ENCODE peak calls at places on chromosomes 11 and 22, in four cellular contexts. X is OCI-LY7, U is AG04450, C is sigmoid colon. Y is an unnamed sample.

GRCh38 chr11:96472085-96472484 is 82.3 kb downstream of the JRKL start:
- DNase-seq in X (no peak), U (no peak), C (no peak), Y (no peak)

GRCh38 chr11:78469905-78470304 is 52.3 kb upstream of the GAB2 start:
- DNase-seq in C (no peak), X (peak), U (no peak), Y (no peak)

GRCh38 chr11:3808846-3809623 is 675 bp downstream of the PGAP2 start:
- DNase-seq in X (peak), U (no peak), C (no peak), Y (no peak)

GRCh38 chr11:128195057-128195751 is 392.2 kb downstream of the ETS1 start:
- DNase-seq in X (no peak), C (no peak), U (no peak), Y (no peak)

GRCh38 chr11:1112351-1113191 is 37.9 kb downstream of the MUC2 start:
- DNase-seq in C (peak), X (peak), U (no peak), Y (peak)

GRCh38 chr11:45722144-45722543 is 56.7 kb upstream of the CHST1 start:
- DNase-seq in C (no peak), U (no peak), X (no peak), Y (no peak)

GRCh38 chr11:75308116-75308515 is 43.3 kb downstream of the ARRB1 start:
- DNase-seq in C (no peak), U (no peak), X (no peak), Y (no peak)

GRCh38 chr22:45918455-45919370 is 58.2 kb downstream of the WNT7B start:
- DNase-seq in U (no peak), X (no peak), C (no peak), Y (no peak)

GRCh38 chr22:32538516-32538915 is 63.9 kb downstream of the FBXO7 start:
- DNase-seq in U (no peak), X (no peak), C (no peak), Y (no peak)

GRCh38 chr22:43737150-43737828 is 74.8 kb downstream of the EFCAB6 start:
- DNase-seq in X (no peak), U (no peak), C (no peak), Y (no peak)

GRCh38 chr11:3160252-3161031 is 4.7 kb downstream of the OSBPL5 start:
- DNase-seq in X (peak), C (peak), U (peak), Y (peak)

GRCh38 chr22:20578192-20578591 is 70.8 kb downstream of the MED15 start:
- DNase-seq in X (no peak), C (no peak), U (no peak), Y (no peak)

GRCh38 chr11:69086152-69086551 is 37.4 kb downstream of the TPCN2 start:
- DNase-seq in C (peak), U (no peak), X (no peak), Y (no peak)

GRCh38 chr11:75200531-75200930 is 40.0 kb upstream of the TPBGL start:
- DNase-seq in U (no peak), X (no peak), C (peak), Y (no peak)

GRCh38 chr11:105906517-105906916 is 115.5 kb downstream of the MSANTD4 start:
- DNase-seq in X (no peak), C (no peak), U (no peak), Y (no peak)

GRCh38 chr11:44309483-44310197 is at the start of gene ALX4:
- DNase-seq in C (no peak), X (no peak), U (no peak), Y (no peak)

GRCh38 chr22:42811510-42811909 is 45.6 kb downstream of the ARFGAP3 start:
- DNase-seq in C (no peak), U (no peak), X (no peak), Y (no peak)

GRCh38 chr11:6327806-6328205 is 7.5 kb upstream of the CAVIN3 start:
- DNase-seq in X (no peak), C (no peak), U (no peak), Y (no peak)

GRCh38 chr11:8356731-8357504 is 93.2 kb upstream of the LMO1 start:
- DNase-seq in U (no peak), C (no peak), X (no peak), Y (no peak)

GRCh38 chr11:118074785-118075184 is 2.1 kb upstream of the TMPRSS4 start:
- DNase-seq in C (no peak), X (no peak), U (no peak), Y (no peak)

GRCh38 chr11:18696638-18697225 is 1.8 kb upstream of the TMEM86A start:
- DNase-seq in U (no peak), C (no peak), X (no peak), Y (no peak)

DNA sequence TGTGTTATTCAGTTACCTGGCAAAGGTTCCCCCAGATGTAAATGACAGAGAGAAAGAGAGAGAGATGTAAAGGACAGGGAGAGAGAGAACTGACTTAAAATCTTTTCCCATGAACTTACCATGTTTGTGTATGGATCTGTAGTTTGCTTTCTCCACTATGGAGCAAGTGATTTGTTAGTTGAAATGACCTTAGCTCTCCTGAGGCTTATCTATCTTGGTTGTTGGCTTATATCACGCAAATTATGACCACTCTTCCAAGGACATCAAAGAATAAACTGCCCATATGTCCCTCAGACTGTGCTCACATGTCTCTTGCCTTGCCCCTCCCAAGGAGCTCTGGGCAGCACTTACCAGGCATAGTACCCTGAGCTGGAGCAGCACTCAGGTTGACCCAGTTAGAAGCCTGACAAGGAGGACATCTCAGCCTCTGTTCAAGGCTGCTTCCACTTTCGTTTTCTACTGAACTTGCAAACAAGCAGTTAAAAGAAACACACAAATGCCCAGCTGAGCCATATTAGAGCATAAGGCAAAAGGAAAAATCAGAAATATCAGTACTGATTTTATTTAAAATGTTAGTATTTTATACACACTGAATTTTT is 95.2 kb upstream of the RCN1 start:
- DNase-seq in C (no peak), X (peak), U (no peak), Y (no peak)
- H3K4me3 ChIP-seq in C (no peak), X (no peak), U (peak), Y (no peak)

DNA sequence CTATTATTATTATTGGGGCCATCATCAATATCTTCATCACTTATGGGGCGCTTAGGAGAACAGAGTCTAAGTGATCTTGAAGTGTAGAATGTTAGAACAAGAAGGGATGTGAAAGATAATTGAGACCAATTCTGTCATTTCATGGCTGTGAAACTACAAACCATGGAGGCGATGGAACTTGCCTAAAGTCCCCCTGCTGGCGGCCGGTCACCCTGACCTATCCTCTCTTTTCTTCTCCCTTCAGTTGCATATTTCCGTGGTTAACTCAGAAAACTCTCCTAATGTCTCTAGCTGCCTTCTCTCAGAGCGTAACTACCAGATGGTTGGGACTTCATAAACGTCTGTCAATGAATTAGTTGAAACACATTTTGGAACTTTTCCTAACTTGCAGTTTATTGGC is 6.6 kb upstream of the OR4B1 start:
- DNase-seq in X (no peak), U (no peak), C (no peak), Y (no peak)
- TF ChIP-seq CTCF in X (peak), U (peak), C (no peak), Y (no peak)

GRCh38 chr22:49656291-49656851 is 171.3 kb downstream of the BRD1 start:
- DNase-seq in U (no peak), C (no peak), X (no peak), Y (no peak)

GRCh38 chr22:49657275-49657973 is 170.2 kb downstream of the BRD1 start:
- DNase-seq in X (peak), C (peak), U (no peak), Y (no peak)

GRCh38 chr22:49658902-49659280 is 168.8 kb downstream of the BRD1 start:
- DNase-seq in U (no peak), X (no peak), C (no peak), Y (no peak)

GRCh38 chr22:49657974-49658550 is 169.6 kb downstream of the BRD1 start:
- DNase-seq in X (no peak), U (no peak), C (peak), Y (no peak)

DNA sequence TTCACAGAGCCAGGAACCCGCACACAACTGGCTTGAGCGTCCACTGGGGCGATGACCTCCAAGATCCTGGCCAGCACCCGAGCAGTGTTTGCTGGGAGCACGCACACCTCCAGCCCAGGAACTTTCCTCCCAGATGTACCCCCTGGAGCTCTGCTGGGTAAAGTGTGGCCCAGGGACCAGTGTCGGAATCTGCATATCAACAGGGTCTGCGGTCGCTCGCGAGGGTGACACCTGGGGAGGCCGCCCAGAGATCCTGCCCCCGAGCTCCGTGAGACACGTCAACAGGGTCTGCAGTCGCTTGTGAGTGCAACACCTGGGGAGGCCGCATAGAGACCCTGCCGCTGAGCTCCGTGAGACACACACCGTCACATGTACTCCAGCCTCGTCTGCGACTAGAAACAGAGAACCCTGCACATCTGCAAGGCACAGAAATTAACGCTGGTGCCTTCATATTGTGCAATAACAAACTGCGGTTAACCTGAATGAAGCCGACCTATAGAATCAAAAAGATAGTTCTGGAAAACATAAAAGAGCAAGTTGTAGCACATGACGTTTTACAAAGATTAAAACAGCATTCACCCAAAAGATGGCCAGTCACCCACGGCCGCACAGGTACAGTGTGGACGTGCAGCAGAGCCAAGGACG is 172.4 kb downstream of the BRD1 start:
- DNase-seq in U (no peak), X (no peak), C (no peak), Y (no peak)
- H3K27ac ChIP-seq in U (no peak), X (no peak), C (no peak), Y (no peak)

GRCh38 chr22:37824674-37825641 is 1.8 kb downstream of the GALR3 start:
- DNase-seq in C (no peak), U (no peak), X (no peak), Y (no peak)
- H3K4me3 ChIP-seq in C (peak), U (peak), X (no peak), Y (peak)

DNA sequence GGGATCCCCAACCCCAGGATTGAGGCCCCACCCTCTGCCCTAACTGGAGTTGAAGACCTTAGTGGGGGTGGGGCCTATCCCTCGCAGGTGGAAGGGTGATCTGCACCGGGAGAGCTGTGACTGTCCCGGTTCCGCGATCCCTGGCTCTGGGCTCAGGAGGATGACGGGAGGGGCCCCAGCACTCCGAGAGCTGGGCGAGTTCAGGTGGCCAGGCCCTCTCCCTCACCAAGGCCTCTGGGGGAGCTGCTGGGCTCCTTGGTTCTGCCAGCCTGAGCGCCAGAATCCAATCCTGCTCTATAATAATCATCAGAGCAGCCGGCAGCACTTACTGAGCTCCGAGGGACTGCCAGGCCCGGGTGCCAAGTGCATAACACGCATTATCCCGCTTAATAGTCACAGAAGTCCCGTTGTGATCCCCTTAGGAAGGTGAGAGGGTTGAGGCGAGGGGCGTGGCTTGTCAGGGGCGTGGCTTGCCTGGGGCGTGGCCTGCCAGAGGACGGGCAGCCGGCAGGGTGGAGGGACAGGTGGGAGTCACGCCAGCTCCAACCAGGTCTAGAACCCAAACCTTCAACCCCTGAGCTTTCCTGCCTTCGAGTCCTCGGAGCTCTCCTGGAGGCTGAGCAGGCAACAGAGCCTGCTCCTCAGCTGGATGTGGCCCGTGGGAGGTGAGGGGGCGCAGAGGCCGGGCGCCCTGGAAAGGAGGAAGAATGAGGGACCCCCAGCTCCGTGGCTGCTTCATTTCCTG is 7.2 kb upstream of the SYT7 start:
- DNase-seq in X (peak), C (peak), U (no peak), Y (no peak)
- TF ChIP-seq CTCF in X (no peak), C (peak), U (peak), Y (no peak)

DNA sequence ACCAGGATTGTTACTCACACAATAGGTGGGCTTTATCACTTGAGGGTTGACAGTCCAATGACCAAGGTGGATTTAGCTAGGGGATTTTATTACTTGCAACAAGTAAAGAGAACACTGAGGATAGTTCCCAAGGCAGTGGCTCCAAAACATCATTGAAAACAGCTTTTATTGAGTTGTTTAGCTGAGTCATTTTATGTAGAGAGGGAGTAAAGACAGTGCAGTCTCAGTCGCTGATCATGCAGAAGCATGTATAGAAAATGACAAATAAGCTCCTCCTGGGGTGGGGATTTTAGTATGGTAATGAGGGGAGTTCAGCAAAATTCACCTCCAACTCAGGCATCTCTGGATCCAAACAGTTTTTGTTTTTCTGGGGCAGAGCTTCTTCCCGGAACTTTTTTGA is 163.0 kb upstream of the CCDC179 start:
- DNase-seq in X (no peak), U (no peak), C (no peak), Y (no peak)
- H3K27ac ChIP-seq in X (no peak), U (no peak), C (no peak), Y (no peak)

Y was measured in coronary artery.